ENCODE peak calls at places on chromosomes 1 and 21, in nine cellular contexts. Z is lower lobe of right lung; I is EL; M is stimulated activated CD4-positive, alpha-beta T cell treated with anti-CD3 and anti-CD28 coated beads, Interleukin-2, amount 100 ng/mL, for 48 hours; L is tibial nerve; X is psoas muscle; S is NCI-H1105; T is NCI-H345; G is GM20000. D is an unnamed sample.

GRCh38 chr1:38094711-38095336 is 48.2 kb upstream of the POU3F1 start:
- DNase-seq in Z (no peak), I (no peak), M (no peak), L (no peak), X (no peak), S (no peak), T (no peak), G (no peak), D (no peak)

GRCh38 chr1:202958544-202959275 is 598 bp upstream of the ADIPOR1 start:
- DNase-seq in Z (no peak), I (no peak), M (no peak), L (no peak), X (no peak), S (no peak), T (no peak), G (no peak), D (no peak)

GRCh38 chr1:48692235-48692634 is 84.5 kb downstream of the BEND5 start:
- DNase-seq in Z (no peak), I (no peak), M (no peak), L (no peak), X (no peak), S (no peak), T (no peak), G (no peak), D (no peak)

GRCh38 chr1:3731543-3731942 is 20.7 kb upstream of the CCDC27 start:
- DNase-seq in Z (no peak), I (no peak), M (no peak), L (no peak), X (no peak), S (no peak), T (no peak), G (no peak), D (no peak)

GRCh38 chr1:168674252-168674651 is 54.8 kb downstream of the DPT start:
- DNase-seq in Z (no peak), I (no peak), M (no peak), L (no peak), X (no peak), S (no peak), T (no peak), G (no peak), D (no peak)

GRCh38 chr21:34800797-34801518 is 132.2 kb downstream of the CLIC6 start:
- DNase-seq in Z (no peak), I (peak; percentile 52), M (no peak), L (no peak), X (no peak), S (no peak), T (no peak), G (no peak), D (no peak)

GRCh38 chr1:165452336-165453130 is 7.6 kb upstream of the RXRG start:
- DNase-seq in Z (no peak), I (no peak), M (no peak), L (no peak), X (no peak), S (no peak), T (peak; percentile 42), G (no peak), D (no peak)

GRCh38 chr1:15756143-15757015 is 2.2 kb upstream of the FBLIM1 start:
- DNase-seq in Z (no peak), I (no peak), M (no peak), L (no peak), X (no peak), S (peak; percentile 70), T (peak; percentile 49), G (no peak), D (no peak)

GRCh38 chr1:151325231-151325630 is 2.0 kb downstream of the PI4KB start:
- DNase-seq in Z (no peak), I (peak; percentile 49), M (no peak), L (no peak), X (no peak), S (no peak), T (no peak), G (no peak), D (no peak)

GRCh38 chr1:7630378-7630777 is 140.7 kb upstream of the VAMP3 start:
- DNase-seq in Z (no peak), I (no peak), M (no peak), L (no peak), X (no peak), S (peak; percentile 66), T (no peak), G (no peak), D (no peak)

GRCh38 chr1:84253891-84254290 is 47.6 kb upstream of the SAMD13 start:
- DNase-seq in Z (peak; percentile 52), I (peak; percentile 88), M (no peak), L (no peak), X (peak; percentile 68), S (no peak), T (peak; percentile 32), G (no peak), D (no peak)

GRCh38 chr1:40630488-40631223 is 34.8 kb downstream of the RIMS3 start:
- DNase-seq in Z (no peak), I (peak; percentile 40), M (peak; percentile 37), L (no peak), X (no peak), S (no peak), T (peak; percentile 14), G (no peak), D (no peak)

GRCh38 chr1:184191181-184191601 is 139.7 kb downstream of the TSEN15 start:
- DNase-seq in Z (no peak), I (peak; percentile 25), M (no peak), L (no peak), X (peak; percentile 76), S (no peak), T (no peak), G (no peak), D (peak; percentile 36)

GRCh38 chr21:42746240-42746592 is 92.8 kb downstream of the PDE9A start:
- DNase-seq in Z (no peak), I (no peak), M (no peak), L (no peak), X (no peak), S (no peak), T (no peak), G (no peak), D (no peak)

GRCh38 chr1:47207811-47208373 is 18.1 kb upstream of the PDZK1IP1 start:
- DNase-seq in Z (no peak), I (peak; percentile 26), M (no peak), L (no peak), X (no peak), S (no peak), T (no peak), G (no peak), D (no peak)

GRCh38 chr1:28104866-28105467 is 16.6 kb upstream of the EYA3 start:
- DNase-seq in Z (peak; percentile 54), I (peak; percentile 85), M (no peak), L (no peak), X (no peak), S (no peak), T (no peak), G (no peak), D (peak; percentile 43)

GRCh38 chr1:236502972-236503639 is 20.7 kb upstream of the LGALS8 start:
- DNase-seq in Z (peak; percentile 76), I (peak; percentile 87), M (no peak), L (no peak), X (peak; percentile 64), S (no peak), T (peak; percentile 18), G (no peak), D (no peak)

GRCh38 chr21:42855143-42855936 is 24.0 kb downstream of the WDR4 start:
- DNase-seq in Z (peak; percentile 82), I (no peak), M (no peak), L (no peak), X (no peak), S (no peak), T (no peak), G (no peak), D (no peak)

GRCh38 chr1:200224315-200224714 is 185.5 kb downstream of the ZNF281 start:
- DNase-seq in Z (no peak), I (no peak), M (no peak), L (no peak), X (no peak), S (no peak), T (no peak), G (no peak), D (no peak)

GRCh38 chr1:161727343-161727924 is 6.1 kb downstream of the FCRLB start:
- DNase-seq in Z (no peak), I (peak; percentile 78), M (no peak), L (no peak), X (no peak), S (no peak), T (no peak), G (peak; percentile 38), D (no peak)

GRCh38 chr1:50271968-50272578 is 151.2 kb downstream of the DMRTA2 start:
- DNase-seq in Z (peak; percentile 54), I (peak; percentile 10), M (no peak), L (no peak), X (peak; percentile 56), S (peak; percentile 22), T (peak; percentile 51), G (peak; percentile 57), D (no peak)

GRCh38 chr1:1351511-1352427 is 2.6 kb upstream of the DVL1 start:
- DNase-seq in Z (no peak), I (peak; percentile 48), M (no peak), L (no peak), X (peak; percentile 81), S (no peak), T (no peak), G (no peak), D (no peak)

D was measured in lower leg skin.